ENCODE peak calls at places on chromosome 1, in eight cellular contexts. D, P, A, B, I, Z, S and Q are unnamed samples.

GRCh38 chr1:118905206-118905605 is 82.9 kb downstream of the TBX15 start:
- DNase-seq in A (no peak), B (no peak), I (no peak), S (no peak), Z (no peak), D (no peak), P (no peak), Q (no peak)

GRCh38 chr1:109617291-109617801 is 2.1 kb downstream of the GNAT2 start:
- DNase-seq in I (no peak), S (peak), P (no peak), Z (no peak), B (peak), D (peak), A (no peak), Q (no peak)

GRCh38 chr1:225468270-225469020 is 40.6 kb upstream of the LBR start:
- DNase-seq in D (no peak), I (peak), P (peak), Z (no peak), A (no peak), B (no peak), S (no peak), Q (peak)

GRCh38 chr1:203590559-203590958 is 36.1 kb upstream of the ATP2B4 start:
- DNase-seq in I (no peak), Z (no peak), A (no peak), P (no peak), B (no peak), S (no peak), D (no peak), Q (no peak)

GRCh38 chr1:227315500-227316346 is 2.6 kb downstream of the CDC42BPA start:
- DNase-seq in D (peak), P (no peak), A (peak), Z (no peak), B (peak), S (peak), I (no peak), Q (no peak)

GRCh38 chr1:51264470-51264869 is 28.4 kb downstream of the RNF11 start:
- DNase-seq in P (no peak), B (peak), D (peak), I (no peak), S (peak), Z (no peak), A (no peak), Q (no peak)

GRCh38 chr1:214234635-214235025 is 46.3 kb upstream of the SMYD2 start:
- DNase-seq in P (no peak), S (no peak), Z (no peak), I (no peak), A (no peak), B (peak), D (no peak), Q (no peak)

GRCh38 chr1:228398741-228399461 is 7.7 kb downstream of the TRIM11 start:
- DNase-seq in P (no peak), Z (no peak), A (no peak), I (peak), S (no peak), B (no peak), D (no peak), Q (peak)

GRCh38 chr1:214823311-214824117 is 220.5 kb downstream of the CENPF start:
- DNase-seq in Z (no peak), D (no peak), I (no peak), S (peak), B (no peak), A (no peak), P (no peak), Q (no peak)

GRCh38 chr1:234716907-234717375 is 107.0 kb upstream of the IRF2BP2 start:
- DNase-seq in B (peak), S (no peak), D (no peak), P (no peak), A (no peak), I (no peak), Z (no peak), Q (no peak)

GRCh38 chr1:36323636-36324321 is at the start of gene EVA1B:
- DNase-seq in P (peak), I (peak), A (peak), D (peak), S (peak), Z (no peak), B (peak), Q (peak)

GRCh38 chr1:12745126-12745991 is 641 bp upstream of the CFAP107 start:
- DNase-seq in Z (no peak), D (no peak), P (no peak), A (no peak), S (peak), I (no peak), B (peak), Q (no peak)

GRCh38 chr1:59815892-59816291 is 1.1 kb downstream of the HOOK1 start:
- DNase-seq in I (no peak), S (no peak), Z (no peak), B (no peak), D (no peak), P (no peak), A (no peak), Q (no peak)

GRCh38 chr1:151526735-151527520 is 13.2 kb upstream of the TUFT1 start:
- DNase-seq in S (no peak), A (no peak), P (no peak), D (no peak), I (no peak), Z (no peak), B (no peak), Q (no peak)

GRCh38 chr1:225603538-225604354 is 49.2 kb downstream of the ENAH start:
- DNase-seq in S (peak), I (no peak), Z (no peak), B (peak), P (no peak), D (peak), A (no peak), Q (no peak)

GRCh38 chr1:93123141-93123783 is 44.2 kb downstream of the MTF2 start:
- DNase-seq in Z (no peak), D (no peak), B (peak), I (no peak), A (no peak), S (no peak), P (no peak), Q (no peak)

GRCh38 chr1:92484472-92485373 is 2.0 kb downstream of the GFI1 start:
- DNase-seq in P (peak), Z (peak), I (no peak), S (peak), D (peak), B (peak), A (no peak), Q (peak)

GRCh38 chr1:153390938-153391710 is at the start of gene S100A8:
- DNase-seq in Z (no peak), D (peak), I (no peak), B (no peak), A (no peak), P (peak), S (no peak), Q (peak)

GRCh38 chr1:241639653-241640148 is 468 bp downstream of the CHML start:
- DNase-seq in D (peak), A (peak), I (peak), B (peak), S (no peak), Z (peak), P (peak), Q (peak)

GRCh38 chr1:224666078-224666477 is 50.0 kb downstream of the CNIH3 start:
- DNase-seq in D (no peak), I (no peak), B (no peak), P (no peak), A (no peak), Z (no peak), S (no peak), Q (no peak)

GRCh38 chr1:152112101-152112884 is 3.0 kb downstream of the TCHH start:
- DNase-seq in I (no peak), Z (no peak), A (no peak), S (peak), D (peak), P (no peak), B (peak), Q (peak)

GRCh38 chr1:26281091-26281958 is 1.4 kb downstream of the SH3BGRL3 start:
- DNase-seq in D (no peak), S (no peak), A (no peak), I (no peak), P (no peak), Z (no peak), B (no peak), Q (no peak)

GRCh38 chr1:27666791-27667254 is 5.2 kb downstream of the IFI6 start:
- DNase-seq in B (no peak), P (no peak), Z (no peak), I (no peak), S (no peak), D (no peak), A (no peak), Q (no peak)

GRCh38 chr1:201636581-201636980 is 97.7 kb downstream of the NAV1 start:
- DNase-seq in A (no peak), S (peak), B (peak), Z (no peak), D (no peak), I (no peak), P (no peak), Q (no peak)

GRCh38 chr1:85307987-85308836 is 31.8 kb upstream of the BCL10 start:
- DNase-seq in S (peak), Z (peak), P (peak), B (peak), D (peak), A (peak), I (peak), Q (peak)

GRCh38 chr1:11434926-11435325 is 44.0 kb upstream of the DISP3 start:
- DNase-seq in S (no peak), Z (no peak), I (no peak), P (no peak), A (no peak), D (no peak), B (no peak), Q (no peak)

GRCh38 chr1:95116666-95117206 is 419 bp upstream of the TLCD4 start:
- DNase-seq in Z (no peak), D (peak), A (peak), I (peak), P (peak), B (peak), S (peak), Q (peak)

GRCh38 chr1:15220825-15221431 is 26.1 kb upstream of the FHAD1 start:
- DNase-seq in Z (no peak), P (no peak), I (no peak), A (peak), B (no peak), S (no peak), D (no peak), Q (peak)

GRCh38 chr1:62784509-62785365 is 805 bp downstream of the ATG4C start:
- DNase-seq in B (peak), Z (no peak), P (no peak), I (no peak), S (peak), D (peak), A (no peak), Q (no peak)

GRCh38 chr1:173869108-173869359 is 854 bp downstream of the ZBTB37 start:
- DNase-seq in P (no peak), S (no peak), A (no peak), D (no peak), B (no peak), Z (no peak), I (no peak), Q (no peak)

GRCh38 chr1:170410391-170411146 is 121.4 kb upstream of the GORAB start:
- DNase-seq in D (peak), S (no peak), A (no peak), I (no peak), P (no peak), Z (no peak), B (peak), Q (no peak)

GRCh38 chr1:162680419-162681126 is 48.3 kb downstream of the DDR2 start:
- DNase-seq in B (no peak), A (no peak), Z (no peak), I (no peak), P (no peak), D (no peak), S (no peak), Q (no peak)

GRCh38 chr1:230110971-230111370 is 43.9 kb downstream of the GALNT2 start:
- DNase-seq in I (no peak), D (no peak), P (no peak), B (no peak), S (no peak), A (no peak), Z (no peak), Q (no peak)

GRCh38 chr1:230109066-230109465 is 42.0 kb downstream of the GALNT2 start:
- DNase-seq in I (no peak), B (no peak), P (peak), D (no peak), S (no peak), Z (no peak), A (no peak), Q (no peak)

GRCh38 chr1:230108580-230108979 is 41.5 kb downstream of the GALNT2 start:
- DNase-seq in I (no peak), Z (no peak), D (no peak), P (no peak), B (no peak), A (no peak), S (no peak), Q (no peak)

GRCh38 chr1:230107941-230108340 is 40.9 kb downstream of the GALNT2 start:
- DNase-seq in B (no peak), S (no peak), D (no peak), I (no peak), P (no peak), A (no peak), Z (no peak), Q (no peak)

DNA sequence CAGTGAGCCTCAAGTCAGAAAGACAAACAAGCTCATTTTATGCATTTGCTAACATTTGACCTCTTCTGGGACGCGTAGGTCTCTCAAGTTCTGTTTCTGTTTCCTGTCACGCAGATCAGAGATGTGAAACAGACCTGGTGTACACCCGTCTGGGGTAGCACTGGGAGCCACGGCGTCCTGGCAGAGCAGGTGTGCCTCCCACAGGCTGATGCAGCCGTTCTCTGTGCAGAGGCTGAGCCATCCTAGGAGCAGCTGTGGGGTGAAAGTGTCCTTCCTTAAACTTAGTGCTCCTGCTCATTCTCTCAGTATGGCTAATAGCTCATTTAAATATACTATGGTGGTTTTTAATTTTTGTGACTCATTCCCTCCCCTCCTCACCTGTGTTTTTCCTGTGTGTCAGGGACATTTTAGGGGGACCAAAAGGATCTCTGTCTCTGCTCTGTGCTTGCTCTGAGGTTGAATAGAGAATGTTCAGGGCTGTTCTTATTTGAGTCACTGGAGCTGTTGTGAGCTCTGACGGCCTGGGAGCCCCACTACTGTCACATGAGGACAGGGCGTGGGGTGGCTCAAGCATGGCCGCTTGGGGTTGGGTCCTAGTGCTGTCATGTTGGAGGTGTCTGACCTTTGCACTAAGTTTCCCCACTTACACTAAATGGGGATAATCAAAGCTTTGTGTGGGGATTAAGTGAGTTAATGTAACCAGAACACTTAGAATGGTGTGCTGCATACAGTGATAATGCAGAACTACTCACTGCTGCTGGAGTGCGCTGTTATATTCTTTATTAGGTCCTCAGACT is 43.0 kb downstream of the GALNT2 start:
- DNase-seq in P (no peak), D (no peak), I (no peak), B (peak), S (no peak), Z (no peak), A (no peak), Q (no peak)
- TF ChIP-seq CTCF in P (no peak), D (no peak), I (no peak), B (no peak), S (peak), Z (peak), A (no peak), Q (no peak)

DNA sequence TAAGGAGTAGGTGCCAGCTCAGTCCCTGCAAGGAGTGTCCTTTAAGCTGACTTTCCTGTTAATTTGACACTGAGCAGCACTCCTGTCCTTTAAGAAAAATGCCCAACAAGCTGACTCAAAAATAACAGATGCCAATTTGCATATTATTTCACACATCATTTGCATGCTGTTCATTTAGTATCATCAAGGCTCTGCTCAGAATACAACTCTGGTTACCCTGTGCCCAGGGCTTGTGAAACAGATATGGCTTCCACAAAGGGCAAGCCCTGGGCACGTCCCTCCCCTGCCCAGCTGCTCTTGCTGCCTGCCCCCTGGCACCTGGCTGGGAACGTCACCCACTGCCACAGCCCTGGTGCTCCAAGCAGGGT is 10.3 kb downstream of the KCNN3 start:
- DNase-seq in Z (no peak), D (no peak), B (no peak), A (no peak), S (no peak), P (peak), I (no peak), Q (no peak)
- H3K27ac ChIP-seq in Z (no peak), D (no peak), B (no peak), A (no peak), S (no peak), P (peak), I (no peak), Q (peak)

DNA sequence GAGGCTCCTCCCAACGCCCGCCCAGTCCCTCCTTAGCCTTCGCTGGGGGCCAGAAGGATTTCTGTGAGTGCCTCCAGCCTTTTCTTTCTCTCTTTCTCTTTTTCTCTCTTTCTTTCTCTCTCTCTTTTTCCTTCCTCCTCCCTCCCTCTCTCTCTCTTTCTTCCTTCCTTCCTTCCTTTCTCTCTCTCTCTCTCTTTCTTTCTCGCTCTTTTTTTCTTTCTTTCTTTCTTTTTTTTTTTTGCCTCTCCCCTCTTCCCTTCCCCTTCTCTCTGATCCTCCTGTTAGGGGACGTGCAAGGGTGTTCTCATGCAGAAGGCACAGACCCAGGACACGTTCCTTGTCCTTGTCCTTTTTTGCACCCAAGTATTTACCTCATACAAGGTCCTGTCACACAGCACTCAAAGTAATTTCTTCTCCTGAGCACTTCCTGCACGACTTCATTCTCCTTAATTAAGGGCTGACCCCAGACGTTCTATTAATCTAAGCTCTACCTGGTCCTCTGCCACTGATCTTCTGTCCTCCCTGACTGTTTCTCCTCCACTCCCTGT is 324 bp upstream of the PCNX2 start:
- DNase-seq in P (no peak), D (no peak), Z (no peak), S (peak), I (no peak), B (no peak), A (no peak), Q (no peak)
- H3K4me3 ChIP-seq in P (peak), D (peak), Z (peak), S (peak), I (peak), B (peak), A (peak), Q (peak)

DNA sequence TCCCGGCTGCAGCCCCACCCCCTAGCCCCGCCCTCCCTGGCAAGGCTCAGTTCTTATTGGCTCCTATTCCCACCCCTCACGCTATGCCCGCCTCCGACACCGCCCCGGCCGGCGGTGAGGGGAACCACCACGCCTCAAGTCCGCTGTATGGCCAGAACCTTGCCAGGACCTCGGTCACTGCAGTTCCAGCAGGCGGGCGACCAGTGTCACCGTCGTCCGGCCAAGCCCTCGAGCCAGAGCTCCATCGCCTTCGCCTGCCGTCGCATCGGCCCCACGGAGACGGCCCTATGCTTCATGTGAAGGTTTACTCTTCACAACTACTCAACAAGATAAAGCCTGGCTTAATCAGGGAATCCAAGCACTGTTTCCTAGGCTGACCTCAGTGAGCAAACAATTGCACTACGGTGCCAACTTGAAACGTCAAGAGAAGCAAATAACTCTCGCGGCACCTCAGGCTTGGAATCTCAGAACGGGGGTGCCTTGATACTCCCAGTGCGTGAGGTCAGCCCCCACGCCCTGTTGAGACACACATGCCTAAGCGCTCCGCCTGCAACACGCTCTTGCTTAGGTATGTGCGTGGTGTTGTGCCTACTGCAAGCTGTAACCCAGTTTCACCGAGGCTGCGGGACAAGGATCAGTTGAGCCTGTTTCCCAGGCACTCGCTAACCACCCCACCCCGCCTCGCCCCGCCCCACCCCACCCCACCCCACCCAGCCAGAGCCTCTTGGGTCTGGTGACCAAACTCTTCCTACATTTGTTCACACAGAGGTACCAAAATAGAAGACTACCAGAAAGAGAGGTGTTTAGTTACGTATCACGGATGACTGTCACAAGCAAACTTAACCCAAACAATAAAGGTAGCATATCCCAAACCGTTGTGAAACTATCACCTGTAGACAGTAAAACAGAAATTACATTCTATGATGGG is 498 bp upstream of the DENND2C start:
- DNase-seq in B (peak), P (peak), D (peak), I (peak), A (peak), Z (peak), S (peak), Q (peak)
- TF ChIP-seq CTCF in B (no peak), P (peak), D (no peak), I (peak), A (no peak), Z (no peak), S (no peak), Q (peak)

GRCh38 chr1:178682429-178682828 is 42.6 kb upstream of the RALGPS2 start:
- DNase-seq in P (no peak), D (peak), S (no peak), B (no peak), Z (no peak), I (no peak), A (no peak), Q (no peak)
- H3K27ac ChIP-seq in P (no peak), D (no peak), S (no peak), B (no peak), Z (no peak), I (no peak), A (no peak), Q (no peak)

DNA sequence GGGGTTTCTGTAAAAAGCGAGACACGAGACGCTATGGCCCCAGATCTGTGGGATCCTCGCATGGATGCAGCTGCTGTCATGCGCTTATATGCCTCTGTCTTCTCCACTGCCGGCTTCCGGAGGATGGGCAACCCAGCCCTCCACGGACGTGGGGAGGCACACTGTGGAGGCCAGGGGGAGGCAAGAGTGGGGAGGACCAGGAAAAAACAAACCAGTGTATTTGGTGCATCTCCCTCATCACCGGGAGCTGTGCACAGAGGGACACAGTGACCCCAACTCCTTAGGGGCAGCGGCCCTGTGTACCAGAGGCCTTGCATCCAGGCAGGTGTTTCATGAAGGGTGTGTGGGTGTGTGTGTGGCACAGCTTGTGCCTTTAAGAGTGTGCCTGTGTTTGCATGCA is 95.0 kb downstream of the AJAP1 start:
- DNase-seq in Z (no peak), A (no peak), P (no peak), D (no peak), S (no peak), I (no peak), B (no peak), Q (no peak)
- H3K4me3 ChIP-seq in Z (no peak), A (no peak), P (no peak), D (no peak), S (no peak), I (no peak), B (no peak), Q (no peak)

GRCh38 chr1:31939484-31940329 is 1.5 kb upstream of the PTP4A2 start:
- DNase-seq in B (peak), P (peak), A (peak), S (peak), Z (peak), D (peak), I (peak), Q (no peak)
- TF ChIP-seq CTCF in B (peak), P (peak), A (peak), S (peak), Z (peak), D (peak), I (no peak), Q (no peak)